ENCODE peak calls at places on chromosomes 11 and 22, in eight cellular contexts. One of them, this sample, is unnamed.

GRCh38 chr11:85759915-85760314 is 51.0 kb downstream of the SYTL2 start:
- DNase-seq in stimulated activated CD4-positive, alpha-beta T cell treated with anti-CD3 and anti-CD28 coated beads, TNF-alpha, amount 100 ng/mL, for 48 hours: no peak
- DNase-seq in nucleus accumbens: no peak
- DNase-seq in activated T-cell treated with anti-CD3 and anti-CD28 coated beads for 24 hours: no peak
- DNase-seq in natural killer cell: no peak
- DNase-seq in IMR-90: peak
- DNase-seq in GM19239: no peak
- DNase-seq in pancreas: no peak
- DNase-seq in this sample: no peak

GRCh38 chr11:132631956-132632355 is 900.3 kb downstream of the OPCML start:
- DNase-seq in pancreas: no peak
- DNase-seq in nucleus accumbens: no peak
- DNase-seq in IMR-90: peak
- DNase-seq in GM19239: no peak
- DNase-seq in stimulated activated CD4-positive, alpha-beta T cell treated with anti-CD3 and anti-CD28 coated beads, TNF-alpha, amount 100 ng/mL, for 48 hours: no peak
- DNase-seq in activated T-cell treated with anti-CD3 and anti-CD28 coated beads for 24 hours: no peak
- DNase-seq in natural killer cell: no peak
- DNase-seq in this sample: no peak

GRCh38 chr11:108019870-108020540 is 11.3 kb downstream of the CUL5 start:
- DNase-seq in activated T-cell treated with anti-CD3 and anti-CD28 coated beads for 24 hours: no peak
- DNase-seq in IMR-90: peak
- DNase-seq in GM19239: no peak
- DNase-seq in pancreas: no peak
- DNase-seq in stimulated activated CD4-positive, alpha-beta T cell treated with anti-CD3 and anti-CD28 coated beads, TNF-alpha, amount 100 ng/mL, for 48 hours: no peak
- DNase-seq in natural killer cell: no peak
- DNase-seq in nucleus accumbens: no peak
- DNase-seq in this sample: no peak

GRCh38 chr22:38506118-38506962 is at the start of gene DDX17:
- DNase-seq in activated T-cell treated with anti-CD3 and anti-CD28 coated beads for 24 hours: peak
- DNase-seq in stimulated activated CD4-positive, alpha-beta T cell treated with anti-CD3 and anti-CD28 coated beads, TNF-alpha, amount 100 ng/mL, for 48 hours: peak
- DNase-seq in nucleus accumbens: peak
- DNase-seq in GM19239: peak
- DNase-seq in IMR-90: peak
- DNase-seq in pancreas: peak
- DNase-seq in natural killer cell: peak
- DNase-seq in this sample: peak

GRCh38 chr11:111911563-111912401 is at the start of gene CRYAB:
- DNase-seq in nucleus accumbens: peak
- DNase-seq in GM19239: no peak
- DNase-seq in pancreas: peak
- DNase-seq in IMR-90: peak
- DNase-seq in stimulated activated CD4-positive, alpha-beta T cell treated with anti-CD3 and anti-CD28 coated beads, TNF-alpha, amount 100 ng/mL, for 48 hours: no peak
- DNase-seq in natural killer cell: no peak
- DNase-seq in activated T-cell treated with anti-CD3 and anti-CD28 coated beads for 24 hours: no peak
- DNase-seq in this sample: no peak

GRCh38 chr22:20436309-20437252 is 1.0 kb downstream of the SCARF2 start:
- DNase-seq in nucleus accumbens: no peak
- DNase-seq in GM19239: no peak
- DNase-seq in activated T-cell treated with anti-CD3 and anti-CD28 coated beads for 24 hours: no peak
- DNase-seq in pancreas: peak
- DNase-seq in stimulated activated CD4-positive, alpha-beta T cell treated with anti-CD3 and anti-CD28 coated beads, TNF-alpha, amount 100 ng/mL, for 48 hours: no peak
- DNase-seq in IMR-90: peak
- DNase-seq in natural killer cell: no peak
- DNase-seq in this sample: no peak

GRCh38 chr22:21646608-21647590 is 4.8 kb downstream of the SDF2L1 start:
- DNase-seq in activated T-cell treated with anti-CD3 and anti-CD28 coated beads for 24 hours: peak
- DNase-seq in stimulated activated CD4-positive, alpha-beta T cell treated with anti-CD3 and anti-CD28 coated beads, TNF-alpha, amount 100 ng/mL, for 48 hours: peak
- DNase-seq in natural killer cell: peak
- DNase-seq in pancreas: peak
- DNase-seq in nucleus accumbens: no peak
- DNase-seq in GM19239: no peak
- DNase-seq in IMR-90: peak
- DNase-seq in this sample: peak

GRCh38 chr11:110712643-110713468 is 619 bp upstream of the ARHGAP20 start:
- DNase-seq in stimulated activated CD4-positive, alpha-beta T cell treated with anti-CD3 and anti-CD28 coated beads, TNF-alpha, amount 100 ng/mL, for 48 hours: no peak
- DNase-seq in natural killer cell: peak
- DNase-seq in nucleus accumbens: no peak
- DNase-seq in pancreas: no peak
- DNase-seq in activated T-cell treated with anti-CD3 and anti-CD28 coated beads for 24 hours: no peak
- DNase-seq in IMR-90: peak
- DNase-seq in GM19239: no peak
- DNase-seq in this sample: no peak

This sample was measured in activated T-helper 1 cell treated with anti-CD3 and anti-CD28 coated beads, Interleukin-12 subunit alpha, Interleukin-12 subunit beta, Interleukin-2, Interleukin-4 antibody, amounts not matched to agents 30 ng/mL and 10 ng/mL and 1 ng/mL, durations not matched to agents 14 hours and 24 hours and 36 hours.